ENCODE peak calls at places on chromosomes 7 and 10, in seven cellular contexts. One of them, this sample, is unnamed.
A peak's percentile ranks its signal among the peaks of the same experiment; 100 is the strongest.

GRCh38 chr7:121504478-121504877 is 108.4 kb upstream of the FAM3C start:
- DNase-seq in suprapubic skin: no peak
- DNase-seq in stomach: no peak
- DNase-seq in upper lobe of left lung: no peak
- DNase-seq in HCT116: no peak
- DNase-seq in spleen: no peak
- DNase-seq in prostate gland: no peak
- DNase-seq in this sample: no peak

GRCh38 chr10:63720689-63721088 is 199.5 kb downstream of the REEP3 start:
- DNase-seq in HCT116: no peak
- DNase-seq in upper lobe of left lung: no peak
- DNase-seq in suprapubic skin: no peak
- DNase-seq in prostate gland: no peak
- DNase-seq in spleen: no peak
- DNase-seq in stomach: no peak
- DNase-seq in this sample: no peak

GRCh38 chr7:139232893-139233292 is 1.9 kb downstream of the UBN2 start:
- DNase-seq in upper lobe of left lung: no peak
- DNase-seq in HCT116: no peak
- DNase-seq in suprapubic skin: no peak
- DNase-seq in spleen: no peak
- DNase-seq in stomach: no peak
- DNase-seq in prostate gland: no peak
- DNase-seq in this sample: no peak

GRCh38 chr7:128860158-128861073 is 2.2 kb upstream of the ATP6V1F start:
- DNase-seq in prostate gland: no peak
- DNase-seq in HCT116: no peak
- DNase-seq in stomach: no peak
- DNase-seq in upper lobe of left lung: no peak
- DNase-seq in suprapubic skin: no peak
- DNase-seq in spleen: no peak
- DNase-seq in this sample: no peak

GRCh38 chr10:54469587-54470323 is 331.3 kb downstream of the PCDH15 start:
- DNase-seq in stomach: no peak
- DNase-seq in spleen: peak; percentile 37
- DNase-seq in prostate gland: no peak
- DNase-seq in suprapubic skin: no peak
- DNase-seq in upper lobe of left lung: no peak
- DNase-seq in HCT116: no peak
- DNase-seq in this sample: no peak

GRCh38 chr10:129031233-129032150 is 435.5 kb upstream of the MGMT start:
- DNase-seq in spleen: no peak
- DNase-seq in suprapubic skin: no peak
- DNase-seq in upper lobe of left lung: peak; percentile 85
- DNase-seq in prostate gland: peak; percentile 39
- DNase-seq in stomach: peak; percentile 45
- DNase-seq in HCT116: no peak
- DNase-seq in this sample: no peak

GRCh38 chr10:82319558-82319957 is 444.6 kb downstream of the NRG3 start:
- DNase-seq in stomach: no peak
- DNase-seq in suprapubic skin: no peak
- DNase-seq in HCT116: no peak
- DNase-seq in prostate gland: no peak
- DNase-seq in spleen: no peak
- DNase-seq in upper lobe of left lung: no peak
- DNase-seq in this sample: no peak

GRCh38 chr7:27203964-27204594 is 4.2 kb upstream of the HOXA13 start:
- DNase-seq in spleen: no peak
- DNase-seq in upper lobe of left lung: no peak
- DNase-seq in stomach: no peak
- DNase-seq in HCT116: no peak
- DNase-seq in prostate gland: no peak
- DNase-seq in suprapubic skin: peak; percentile 31
- DNase-seq in this sample: no peak

GRCh38 chr7:38107486-38107893 is 70.6 kb upstream of the STARD3NL start:
- DNase-seq in spleen: peak; percentile 70
- DNase-seq in upper lobe of left lung: no peak
- DNase-seq in suprapubic skin: no peak
- DNase-seq in prostate gland: peak; percentile 79
- DNase-seq in HCT116: peak; percentile 48
- DNase-seq in stomach: peak; percentile 69
- DNase-seq in this sample: peak; percentile 67

GRCh38 chr10:73873163-73873842 is 1.1 kb downstream of the CAMK2G start:
- DNase-seq in HCT116: no peak
- DNase-seq in spleen: no peak
- DNase-seq in suprapubic skin: no peak
- DNase-seq in stomach: no peak
- DNase-seq in upper lobe of left lung: no peak
- DNase-seq in prostate gland: no peak
- DNase-seq in this sample: no peak

GRCh38 chr10:130568246-130568645 is 432.1 kb downstream of the GLRX3 start:
- DNase-seq in stomach: no peak
- DNase-seq in upper lobe of left lung: peak; percentile 43
- DNase-seq in HCT116: no peak
- DNase-seq in prostate gland: no peak
- DNase-seq in suprapubic skin: no peak
- DNase-seq in spleen: no peak
- DNase-seq in this sample: no peak

GRCh38 chr7:51090411-51090810 is 226.2 kb downstream of the COBL start:
- DNase-seq in suprapubic skin: no peak
- DNase-seq in stomach: no peak
- DNase-seq in spleen: no peak
- DNase-seq in upper lobe of left lung: no peak
- DNase-seq in prostate gland: no peak
- DNase-seq in HCT116: no peak
- DNase-seq in this sample: no peak

GRCh38 chr10:90136731-90137316 is 435.4 kb downstream of the KIF20B start:
- DNase-seq in spleen: no peak
- DNase-seq in suprapubic skin: no peak
- DNase-seq in prostate gland: no peak
- DNase-seq in HCT116: peak; percentile 65
- DNase-seq in upper lobe of left lung: no peak
- DNase-seq in stomach: no peak
- DNase-seq in this sample: no peak

GRCh38 chr7:80249184-80249583 is 114.6 kb downstream of the GNAI1 start:
- DNase-seq in prostate gland: no peak
- DNase-seq in upper lobe of left lung: no peak
- DNase-seq in stomach: no peak
- DNase-seq in spleen: no peak
- DNase-seq in suprapubic skin: no peak
- DNase-seq in HCT116: no peak
- DNase-seq in this sample: no peak

GRCh38 chr10:63670291-63670898 is 149.2 kb downstream of the REEP3 start:
- DNase-seq in spleen: no peak
- DNase-seq in prostate gland: no peak
- DNase-seq in stomach: no peak
- DNase-seq in HCT116: no peak
- DNase-seq in upper lobe of left lung: no peak
- DNase-seq in suprapubic skin: no peak
- DNase-seq in this sample: no peak

GRCh38 chr10:13099144-13099665 is 758 bp upstream of the OPTN start:
- DNase-seq in stomach: no peak
- DNase-seq in spleen: no peak
- DNase-seq in prostate gland: peak; percentile 26
- DNase-seq in suprapubic skin: no peak
- DNase-seq in upper lobe of left lung: no peak
- DNase-seq in HCT116: peak; percentile 54
- DNase-seq in this sample: peak; percentile 77

GRCh38 chr10:47255033-47255813 is 44.8 kb upstream of the GDF10 start:
- DNase-seq in spleen: no peak
- DNase-seq in prostate gland: no peak
- DNase-seq in suprapubic skin: no peak
- DNase-seq in HCT116: no peak
- DNase-seq in stomach: no peak
- DNase-seq in upper lobe of left lung: no peak
- DNase-seq in this sample: peak; percentile 47

GRCh38 chr7:91310829-91311460 is 46.7 kb downstream of the FZD1 start:
- DNase-seq in spleen: no peak
- DNase-seq in upper lobe of left lung: no peak
- DNase-seq in suprapubic skin: no peak
- DNase-seq in HCT116: no peak
- DNase-seq in stomach: no peak
- DNase-seq in prostate gland: no peak
- DNase-seq in this sample: peak; percentile 70

GRCh38 chr10:68329506-68329861 is 2.4 kb upstream of the HNRNPH3 start:
- DNase-seq in HCT116: no peak
- DNase-seq in upper lobe of left lung: no peak
- DNase-seq in spleen: no peak
- DNase-seq in prostate gland: no peak
- DNase-seq in suprapubic skin: no peak
- DNase-seq in stomach: no peak
- DNase-seq in this sample: no peak

GRCh38 chr10:3353235-3353634 is 180.7 kb upstream of the PITRM1 start:
- DNase-seq in upper lobe of left lung: no peak
- DNase-seq in prostate gland: no peak
- DNase-seq in suprapubic skin: no peak
- DNase-seq in spleen: no peak
- DNase-seq in HCT116: no peak
- DNase-seq in stomach: no peak
- DNase-seq in this sample: no peak

GRCh38 chr10:100534726-100535125 is 1.0 kb upstream of the HIF1AN start:
- DNase-seq in upper lobe of left lung: no peak
- DNase-seq in prostate gland: no peak
- DNase-seq in suprapubic skin: peak; percentile 8
- DNase-seq in HCT116: no peak
- DNase-seq in spleen: no peak
- DNase-seq in stomach: no peak
- DNase-seq in this sample: no peak

GRCh38 chr10:69179089-69179742 is 818 bp upstream of the SUPV3L1 start:
- DNase-seq in prostate gland: no peak
- DNase-seq in HCT116: no peak
- DNase-seq in suprapubic skin: no peak
- DNase-seq in spleen: no peak
- DNase-seq in stomach: no peak
- DNase-seq in upper lobe of left lung: no peak
- DNase-seq in this sample: no peak

GRCh38 chr10:130769146-130770017 is 542.1 kb downstream of the TCERG1L start:
- DNase-seq in upper lobe of left lung: no peak
- DNase-seq in stomach: no peak
- DNase-seq in spleen: peak; percentile 32
- DNase-seq in prostate gland: no peak
- DNase-seq in HCT116: no peak
- DNase-seq in suprapubic skin: peak; percentile 59
- DNase-seq in this sample: peak; percentile 44

GRCh38 chr7:151814400-151814914 is 62.5 kb downstream of the PRKAG2 start:
- DNase-seq in upper lobe of left lung: no peak
- DNase-seq in suprapubic skin: no peak
- DNase-seq in prostate gland: no peak
- DNase-seq in spleen: no peak
- DNase-seq in stomach: no peak
- DNase-seq in HCT116: no peak
- DNase-seq in this sample: no peak
- TF ChIP-seq POLR2AphosphoS5 in upper lobe of left lung: no peak
- TF ChIP-seq POLR2AphosphoS5 in suprapubic skin: no peak
- TF ChIP-seq POLR2AphosphoS5 in prostate gland: no peak
- TF ChIP-seq POLR2AphosphoS5 in spleen: no peak
- TF ChIP-seq POLR2AphosphoS5 in stomach: no peak
- TF ChIP-seq POLR2AphosphoS5 in HCT116: no peak
- TF ChIP-seq POLR2AphosphoS5 in this sample: no peak

DNA sequence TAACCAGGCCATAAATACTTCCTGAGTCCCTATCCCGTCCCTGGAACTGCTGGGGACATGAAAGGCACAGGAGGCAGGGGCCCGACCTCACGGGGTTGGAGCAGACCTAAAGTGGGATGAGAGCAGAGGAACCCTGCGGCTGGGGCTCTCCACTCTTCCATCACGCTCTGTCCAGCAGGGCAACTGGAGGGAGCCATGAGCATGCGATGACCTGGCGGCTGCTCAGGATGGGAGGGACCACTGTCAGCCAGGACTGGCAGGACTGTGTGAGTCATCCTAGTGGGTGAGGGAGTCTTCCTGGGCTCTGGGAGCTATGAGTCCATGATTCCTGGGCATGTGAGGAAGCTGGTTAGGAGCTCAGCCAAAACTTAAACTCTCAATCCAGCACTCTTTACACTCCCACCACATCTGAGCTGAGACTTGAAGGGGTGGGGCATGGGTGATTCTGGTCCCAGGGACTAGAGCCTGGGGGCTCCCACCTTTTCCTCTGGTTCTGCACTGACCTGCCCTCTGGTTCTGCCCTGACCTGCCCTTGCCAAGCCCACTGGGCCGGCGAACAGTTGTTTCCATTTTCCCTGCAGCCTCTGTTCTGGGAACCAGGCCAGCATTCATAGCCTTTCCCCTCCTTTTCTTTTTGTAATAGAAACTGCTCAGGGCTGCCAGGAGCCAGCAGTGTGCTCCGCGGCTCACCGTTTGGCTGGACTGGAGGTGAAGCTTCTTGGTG is 47.1 kb downstream of the SYPL1 start:
- DNase-seq in HCT116: peak; percentile 82
- DNase-seq in spleen: peak; percentile 83
- DNase-seq in prostate gland: peak; percentile 90
- DNase-seq in suprapubic skin: peak; percentile 91
- DNase-seq in upper lobe of left lung: no peak
- DNase-seq in stomach: peak; percentile 88
- DNase-seq in this sample: peak; percentile 97
- H3K4me1 ChIP-seq in HCT116: peaks cover 40% of the 10 kb centered on the region
- H3K4me1 ChIP-seq in spleen: peaks cover 73% of the 10 kb centered on the region
- H3K4me1 ChIP-seq in prostate gland: peaks cover 11% of the 10 kb centered on the region
- H3K4me1 ChIP-seq in suprapubic skin: peaks cover 82% of the 10 kb centered on the region
- H3K4me1 ChIP-seq in upper lobe of left lung: peaks cover 20% of the 10 kb centered on the region
- H3K4me1 ChIP-seq in stomach: peaks cover 56% of the 10 kb centered on the region
- H3K4me1 ChIP-seq in this sample: no peaks in the 10 kb centered on the region

GRCh38 chr7:118720632-118721031 is 496.1 kb downstream of the ANKRD7 start:
- DNase-seq in HCT116: no peak
- DNase-seq in spleen: no peak
- DNase-seq in prostate gland: no peak
- DNase-seq in stomach: no peak
- DNase-seq in upper lobe of left lung: no peak
- DNase-seq in suprapubic skin: no peak
- DNase-seq in this sample: no peak
- TF ChIP-seq POLR2A in HCT116: no peak
- TF ChIP-seq POLR2A in spleen: no peak
- TF ChIP-seq POLR2A in prostate gland: no peak
- TF ChIP-seq POLR2A in stomach: no peak
- TF ChIP-seq POLR2A in upper lobe of left lung: no peak
- TF ChIP-seq POLR2A in suprapubic skin: no peak
- TF ChIP-seq POLR2A in this sample: no peak

GRCh38 chr7:84088669-84089278 is 105.8 kb downstream of the SEMA3A start:
- DNase-seq in upper lobe of left lung: no peak
- DNase-seq in HCT116: no peak
- DNase-seq in prostate gland: no peak
- DNase-seq in suprapubic skin: no peak
- DNase-seq in stomach: no peak
- DNase-seq in spleen: no peak
- DNase-seq in this sample: no peak
- TF ChIP-seq POLR2AphosphoS5 in upper lobe of left lung: no peak
- TF ChIP-seq POLR2AphosphoS5 in HCT116: no peak
- TF ChIP-seq POLR2AphosphoS5 in prostate gland: no peak
- TF ChIP-seq POLR2AphosphoS5 in suprapubic skin: no peak
- TF ChIP-seq POLR2AphosphoS5 in stomach: no peak
- TF ChIP-seq POLR2AphosphoS5 in spleen: no peak
- TF ChIP-seq POLR2AphosphoS5 in this sample: no peak

DNA sequence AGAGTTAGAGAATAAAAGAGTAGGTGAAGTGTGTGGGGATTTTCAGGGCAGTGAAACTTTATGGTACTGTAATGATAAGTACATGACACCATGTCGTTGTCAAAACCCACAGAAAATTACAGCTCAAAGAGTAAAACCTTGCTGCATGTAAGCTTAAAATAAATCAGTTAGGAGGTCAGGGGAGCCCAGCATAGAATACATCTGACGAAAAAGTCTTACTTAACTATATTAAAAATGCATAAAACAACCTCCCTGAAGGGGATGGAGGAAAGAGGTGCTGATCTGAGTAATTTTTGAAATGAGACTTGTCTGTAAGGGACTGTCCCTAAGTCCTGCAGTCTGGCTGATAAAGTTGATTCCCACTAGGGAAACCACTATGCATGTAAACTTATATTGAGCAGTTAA is 49.8 kb upstream of the AKR1E2 start:
- DNase-seq in stomach: no peak
- DNase-seq in upper lobe of left lung: no peak
- DNase-seq in spleen: no peak
- DNase-seq in prostate gland: no peak
- DNase-seq in suprapubic skin: no peak
- DNase-seq in HCT116: no peak
- DNase-seq in this sample: no peak
- H3K4me1 ChIP-seq in stomach: peaks cover 6% of the 10 kb centered on the region
- H3K4me1 ChIP-seq in upper lobe of left lung: peaks cover 4% of the 10 kb centered on the region
- H3K4me1 ChIP-seq in spleen: peaks cover 3% of the 10 kb centered on the region
- H3K4me1 ChIP-seq in prostate gland: no peaks in the 10 kb centered on the region
- H3K4me1 ChIP-seq in suprapubic skin: peaks cover 8% of the 10 kb centered on the region
- H3K4me1 ChIP-seq in HCT116: peaks cover 25% of the 10 kb centered on the region
- H3K4me1 ChIP-seq in this sample: no peaks in the 10 kb centered on the region